ENCODE peak calls at places on chromosomes 1 and 21, in seven cellular contexts. P, R, S, K, M, H and G are unnamed samples.

GRCh38 chr1:235640580-235640979 is 9.0 kb downstream of the GNG4 start:
- DNase-seq in P (no peak), K (no peak), S (no peak), M (no peak), R (no peak), H (peak; percentile 36), G (no peak)

GRCh38 chr1:114061431-114061830 is 82.2 kb downstream of the OLFML3 start:
- DNase-seq in H (no peak), R (no peak), P (no peak), M (no peak), K (no peak), S (no peak), G (no peak)

GRCh38 chr1:116376734-116377096 is 3.7 kb downstream of the ATP1A1 start:
- DNase-seq in K (no peak), P (no peak), S (peak; percentile 11), H (no peak), R (no peak), M (no peak), G (no peak)

GRCh38 chr21:42400525-42400924 is 3.2 kb upstream of the UBASH3A start:
- DNase-seq in S (peak; percentile 11), P (no peak), H (no peak), R (peak; percentile 37), K (no peak), M (no peak), G (no peak)

GRCh38 chr1:159918041-159918917 is 7.0 kb downstream of the TAGLN2 start:
- DNase-seq in M (no peak), H (no peak), S (peak; percentile 67), K (no peak), P (peak; percentile 44), R (no peak), G (no peak)

GRCh38 chr1:182520746-182521145 is 68.3 kb downstream of the RNASEL start:
- DNase-seq in S (peak; percentile 26), P (no peak), M (no peak), R (no peak), H (no peak), K (no peak), G (no peak)

GRCh38 chr1:67773462-67773861 is 59.8 kb downstream of the GNG12 start:
- DNase-seq in K (no peak), S (peak; percentile 60), H (no peak), P (no peak), M (no peak), R (no peak), G (no peak)

GRCh38 chr21:31484219-31484618 is 140.2 kb upstream of the TIAM1 start:
- DNase-seq in R (no peak), H (no peak), S (no peak), M (no peak), K (no peak), P (no peak), G (no peak)

GRCh38 chr1:8629241-8630091 is 188.0 kb downstream of the RERE start:
- DNase-seq in S (peak; percentile 76), P (no peak), K (no peak), M (no peak), R (peak; percentile 83), H (peak; percentile 57), G (no peak)

GRCh38 chr1:206049293-206049692 is 3.7 kb upstream of the RHEX start:
- DNase-seq in H (no peak), K (no peak), M (no peak), S (no peak), R (peak; percentile 94), P (no peak), G (no peak)

GRCh38 chr1:114094303-114094663 is 59.4 kb downstream of the SYT6 start:
- DNase-seq in P (peak; percentile 43), S (peak; percentile 26), H (no peak), R (no peak), M (no peak), K (no peak), G (no peak)

GRCh38 chr1:204104331-204105222 is 31.7 kb downstream of the SOX13 start:
- DNase-seq in R (no peak), P (peak; percentile 39), S (no peak), K (no peak), H (peak; percentile 63), M (no peak), G (no peak)

GRCh38 chr1:151474711-151475110 is 15.4 kb upstream of the POGZ start:
- DNase-seq in S (no peak), R (no peak), H (no peak), M (no peak), P (no peak), K (no peak), G (no peak)

GRCh38 chr1:107620753-107621152 is 344.2 kb downstream of the VAV3 start:
- DNase-seq in P (no peak), H (no peak), R (peak; percentile 13), S (no peak), M (no peak), K (no peak), G (no peak)

GRCh38 chr1:11434506-11434905 is 44.4 kb upstream of the DISP3 start:
- DNase-seq in S (no peak), P (no peak), M (no peak), R (no peak), H (no peak), K (no peak), G (no peak)

GRCh38 chr1:28456078-28456477 is 49.8 kb upstream of the RCC1 start:
- DNase-seq in M (no peak), S (peak; percentile 83), R (peak; percentile 22), P (peak; percentile 62), K (no peak), H (no peak), G (no peak)

GRCh38 chr1:108000620-108001105 is 35.7 kb upstream of the VAV3 start:
- DNase-seq in R (no peak), M (peak; percentile 15), K (no peak), P (no peak), S (peak; percentile 24), H (peak; percentile 86), G (no peak)

GRCh38 chr1:111747282-111747734 is 8.1 kb upstream of the INKA2 start:
- DNase-seq in R (peak; percentile 90), H (peak; percentile 87), P (peak; percentile 73), M (no peak), S (peak; percentile 77), K (no peak), G (peak; percentile 39)

GRCh38 chr1:102593276-102593675 is 515.0 kb downstream of the COL11A1 start:
- DNase-seq in H (no peak), M (no peak), P (peak; percentile 46), K (no peak), S (no peak), R (no peak), G (no peak)

GRCh38 chr1:19113362-19114092 is 96.5 kb downstream of the UBR4 start:
- DNase-seq in P (peak; percentile 16), S (peak; percentile 18), H (peak; percentile 56), K (peak; percentile 16), R (peak; percentile 48), M (peak; percentile 28), G (peak; percentile 45)

GRCh38 chr1:206921772-206922265 is at the start of gene FCMR:
- DNase-seq in P (no peak), H (peak; percentile 86), S (no peak), K (no peak), M (no peak), R (peak; percentile 85), G (no peak)

GRCh38 chr1:16396591-16396990 is 29.5 kb downstream of the SZRD1 start:
- DNase-seq in M (peak; percentile 34), S (peak; percentile 84), K (no peak), H (no peak), P (peak; percentile 67), R (no peak), G (no peak)

GRCh38 chr1:28066393-28067154 is 21.8 kb downstream of the EYA3 start:
- DNase-seq in S (no peak), R (no peak), K (no peak), M (no peak), P (no peak), H (no peak), G (no peak)

GRCh38 chr1:202852163-202852904 is 36.6 kb downstream of the RABIF start:
- DNase-seq in P (peak; percentile 52), M (no peak), H (peak; percentile 63), S (peak; percentile 69), K (no peak), R (peak; percentile 51), G (peak; percentile 39)

GRCh38 chr1:86380257-86380861 is 15.8 kb downstream of the ODF2L start:
- DNase-seq in P (peak; percentile 53), H (no peak), M (no peak), S (peak; percentile 86), R (peak; percentile 80), K (no peak), G (no peak)

DNA sequence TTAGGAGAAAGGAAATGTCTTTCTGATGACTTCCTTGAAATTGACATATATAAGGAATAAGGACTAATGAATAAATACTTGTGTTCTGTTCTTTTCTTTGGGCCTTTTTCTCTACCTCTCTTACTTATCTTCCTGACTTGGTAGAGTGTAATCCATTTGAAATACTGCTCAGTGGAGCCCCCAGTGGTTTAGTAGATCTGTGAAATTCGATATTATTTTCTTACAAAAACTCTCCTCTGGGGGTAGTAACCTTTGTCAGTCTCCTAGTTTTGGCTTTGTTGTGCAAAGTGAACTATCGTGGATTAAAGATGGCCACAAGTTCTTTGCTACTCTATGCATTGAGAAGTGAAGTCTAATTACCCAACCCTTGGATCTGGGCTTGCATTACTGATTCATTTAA is 48.8 kb downstream of the DUSP10 start:
- DNase-seq in P (no peak), K (no peak), S (no peak), R (no peak), M (no peak), H (no peak), G (no peak)
- TF ChIP-seq CTCF in P (peak; percentile 51), K (no peak), S (no peak), R (peak; percentile 6), M (no peak), H (peak; percentile 5), G (no peak)

GRCh38 chr21:43750339-43751033 is 25.6 kb downstream of the CSTB start:
- DNase-seq in S (no peak), K (no peak), R (no peak), H (no peak), M (no peak), P (no peak), G (no peak)
- TF ChIP-seq CTCF in S (no peak), K (no peak), R (no peak), H (no peak), M (no peak), P (no peak), G (no peak)

GRCh38 chr1:224433671-224434446 is 738 bp downstream of the WDR26 start:
- DNase-seq in M (peak; percentile 46), K (no peak), P (peak; percentile 6), H (peak; percentile 66), R (peak; percentile 24), S (no peak), G (peak; percentile 64)

GRCh38 chr1:224435318-224435763 is 744 bp upstream of the WDR26 start:
- DNase-seq in H (no peak), P (peak; percentile 91), S (peak; percentile 95), K (no peak), R (peak; percentile 30), M (no peak), G (no peak)

GRCh38 chr1:224435999-224436398 is 1.4 kb upstream of the WDR26 start:
- DNase-seq in P (no peak), M (no peak), K (no peak), S (no peak), H (no peak), R (no peak), G (no peak)

GRCh38 chr1:224433041-224433670 is 1.4 kb downstream of the WDR26 start:
- DNase-seq in M (peak; percentile 17), K (no peak), S (no peak), H (no peak), R (no peak), P (no peak), G (peak; percentile 50)

GRCh38 chr1:224434447-224435317 is at the start of gene WDR26:
- DNase-seq in M (peak; percentile 66), S (peak; percentile 80), R (peak; percentile 90), P (peak; percentile 78), K (peak; percentile 59), H (peak; percentile 94), G (peak; percentile 78)
- TF ChIP-seq CTCF in M (peak; percentile 6), S (peak; percentile 8), R (peak; percentile 19), P (peak; percentile 41), K (peak; percentile 29), H (peak; percentile 15), G (no peak)

GRCh38 chr1:226696552-226696951 is 42.5 kb downstream of the ITPKB start:
- DNase-seq in M (no peak), K (no peak), S (peak; percentile 36), P (no peak), H (no peak), R (no peak), G (no peak)
- TF ChIP-seq CTCF in M (no peak), K (no peak), S (no peak), P (no peak), H (no peak), R (no peak), G (no peak)